ENCODE peak calls at places on chromosomes 4 and X, in seven cellular contexts. O, K, V, F, L, R and S are unnamed samples.
A peak's percentile ranks its signal among the peaks of the same experiment; 100 is the strongest.

GRCh38 chr4:19944806-19945205 is 306.9 kb upstream of the SLIT2 start:
- DNase-seq in R (no peak), K (no peak), V (no peak), F (no peak), L (no peak), O (no peak), S (no peak)

GRCh38 chr4:136306361-136306760 is 1225.9 kb downstream of the PCDH18 start:
- DNase-seq in O (no peak), F (no peak), L (no peak), K (no peak), V (no peak), R (no peak), S (no peak)

GRCh38 chr4:16278178-16278577 is 51.9 kb upstream of the TAPT1 start:
- DNase-seq in F (no peak), K (no peak), L (no peak), O (no peak), V (no peak), R (no peak), S (no peak)

GRCh38 chrX:11329016-11329415 is 35.8 kb downstream of the AMELX start:
- DNase-seq in R (peak; percentile 70), O (no peak), L (no peak), V (no peak), F (no peak), K (no peak), S (no peak)

GRCh38 chrX:75155830-75156525 is at the start of gene ABCB7:
- DNase-seq in R (peak; percentile 75), V (peak; percentile 72), O (peak; percentile 82), F (peak; percentile 75), K (peak; percentile 35), L (peak; percentile 57), S (peak; percentile 61)

GRCh38 chr4:185719493-185719843 is 92.5 kb downstream of the SORBS2 start:
- DNase-seq in V (no peak), O (no peak), R (no peak), L (no peak), K (no peak), F (no peak), S (no peak)

GRCh38 chrX:129743835-129744234 is 5.1 kb downstream of the XPNPEP2 start:
- DNase-seq in K (no peak), F (no peak), O (no peak), L (no peak), V (no peak), R (no peak), S (no peak)

GRCh38 chr4:57154191-57154590 is 44.0 kb upstream of the IGFBP7 start:
- DNase-seq in O (peak; percentile 12), R (no peak), L (no peak), K (no peak), F (peak; percentile 8), V (no peak), S (no peak)

GRCh38 chrX:29652484-29652883 is 562.9 kb upstream of the MAGEB2 start:
- DNase-seq in V (no peak), L (no peak), F (peak; percentile 72), R (peak; percentile 60), O (peak; percentile 69), K (no peak), S (no peak)

GRCh38 chr4:150078996-150079581 is 844 bp downstream of the DCLK2 start:
- DNase-seq in V (peak; percentile 51), K (no peak), F (peak; percentile 56), O (peak; percentile 29), R (peak; percentile 19), L (no peak), S (no peak)

GRCh38 chr4:8914461-8915171 is 43.0 kb upstream of the HMX1 start:
- DNase-seq in O (no peak), F (no peak), K (no peak), V (peak; percentile 24), L (peak; percentile 16), R (no peak), S (peak; percentile 44)

GRCh38 chr4:104163820-104164219 is 330.9 kb downstream of the CXXC4 start:
- DNase-seq in O (no peak), V (no peak), R (no peak), F (no peak), L (no peak), K (no peak), S (no peak)

GRCh38 chr4:158250321-158250720 is 40.0 kb downstream of the TMEM144 start:
- DNase-seq in L (no peak), O (no peak), K (no peak), F (no peak), R (no peak), V (no peak), S (no peak)

GRCh38 chrX:9339603-9340569 is 125.0 kb upstream of the TBL1X start:
- DNase-seq in L (no peak), V (peak; percentile 64), O (peak; percentile 50), R (no peak), K (no peak), F (no peak), S (no peak)

GRCh38 chr4:105112274-105112673 is 34.4 kb upstream of the TET2 start:
- DNase-seq in O (no peak), F (no peak), R (no peak), K (no peak), L (no peak), V (no peak), S (no peak)

GRCh38 chrX:46436744-46437143 is 108.5 kb downstream of the ZNF674 start:
- DNase-seq in V (no peak), F (no peak), O (no peak), K (no peak), L (no peak), R (no peak), S (no peak)

GRCh38 chr4:90318208-90318607 is 191.0 kb downstream of the CCSER1 start:
- DNase-seq in O (peak; percentile 79), R (peak; percentile 74), V (no peak), L (no peak), K (peak; percentile 85), F (peak; percentile 57), S (no peak)

GRCh38 chr4:121192500-121192899 is 28.4 kb upstream of the TNIP3 start:
- DNase-seq in L (no peak), F (peak; percentile 55), O (peak; percentile 70), V (no peak), R (peak; percentile 51), K (peak; percentile 33), S (no peak)

GRCh38 chr4:4780634-4781287 is 78.7 kb upstream of the MSX1 start:
- DNase-seq in R (peak; percentile 13), O (peak; percentile 38), F (peak; percentile 88), V (no peak), K (no peak), L (no peak), S (no peak)

GRCh38 chr4:7703669-7704068 is 236.0 kb downstream of the AFAP1 start:
- DNase-seq in V (no peak), O (no peak), F (no peak), L (no peak), R (peak; percentile 42), K (no peak), S (no peak)

GRCh38 chr4:7705602-7706001 is 234.1 kb downstream of the AFAP1 start:
- DNase-seq in L (no peak), K (no peak), R (no peak), V (no peak), F (no peak), O (no peak), S (no peak)

GRCh38 chr4:7704625-7705024 is 235.0 kb downstream of the AFAP1 start:
- DNase-seq in O (no peak), L (no peak), F (no peak), V (no peak), R (no peak), K (no peak), S (no peak)

GRCh38 chr4:7704091-7704490 is 235.6 kb downstream of the AFAP1 start:
- DNase-seq in V (no peak), R (no peak), K (no peak), O (no peak), F (no peak), L (no peak), S (no peak)

DNA sequence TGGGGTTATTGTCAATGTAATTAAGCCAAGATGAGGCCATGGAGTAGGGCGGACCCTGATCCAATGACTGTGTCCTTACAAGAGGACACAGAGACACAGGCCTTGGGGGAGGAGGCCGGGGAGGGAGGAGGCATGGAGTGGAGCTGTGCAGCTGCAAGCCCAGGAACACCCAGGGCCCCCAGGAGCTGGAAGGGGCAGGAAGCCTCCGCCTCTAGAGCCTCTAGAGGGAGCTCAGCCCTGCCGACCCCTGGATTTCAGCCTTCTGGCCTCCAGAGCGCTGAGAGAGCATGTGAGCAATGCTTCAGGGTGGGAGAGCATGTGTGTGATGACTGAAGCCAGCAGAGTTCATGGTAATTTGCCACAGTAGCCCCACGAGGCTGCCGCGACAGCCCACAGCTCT is 234.6 kb downstream of the AFAP1 start:
- DNase-seq in R (no peak), K (no peak), O (no peak), L (no peak), F (no peak), V (peak; percentile 82), S (no peak)
- TF ChIP-seq CTCF in R (no peak), K (no peak), O (no peak), L (no peak), F (no peak), V (no peak), S (no peak)

GRCh38 chr4:147597561-147597960 is 19.6 kb upstream of the TMEM184C start:
- DNase-seq in V (no peak), K (no peak), O (no peak), F (no peak), R (no peak), L (no peak), S (no peak)
- TF ChIP-seq CTCF in V (no peak), K (no peak), O (no peak), F (no peak), R (no peak), L (no peak), S (no peak)

DNA sequence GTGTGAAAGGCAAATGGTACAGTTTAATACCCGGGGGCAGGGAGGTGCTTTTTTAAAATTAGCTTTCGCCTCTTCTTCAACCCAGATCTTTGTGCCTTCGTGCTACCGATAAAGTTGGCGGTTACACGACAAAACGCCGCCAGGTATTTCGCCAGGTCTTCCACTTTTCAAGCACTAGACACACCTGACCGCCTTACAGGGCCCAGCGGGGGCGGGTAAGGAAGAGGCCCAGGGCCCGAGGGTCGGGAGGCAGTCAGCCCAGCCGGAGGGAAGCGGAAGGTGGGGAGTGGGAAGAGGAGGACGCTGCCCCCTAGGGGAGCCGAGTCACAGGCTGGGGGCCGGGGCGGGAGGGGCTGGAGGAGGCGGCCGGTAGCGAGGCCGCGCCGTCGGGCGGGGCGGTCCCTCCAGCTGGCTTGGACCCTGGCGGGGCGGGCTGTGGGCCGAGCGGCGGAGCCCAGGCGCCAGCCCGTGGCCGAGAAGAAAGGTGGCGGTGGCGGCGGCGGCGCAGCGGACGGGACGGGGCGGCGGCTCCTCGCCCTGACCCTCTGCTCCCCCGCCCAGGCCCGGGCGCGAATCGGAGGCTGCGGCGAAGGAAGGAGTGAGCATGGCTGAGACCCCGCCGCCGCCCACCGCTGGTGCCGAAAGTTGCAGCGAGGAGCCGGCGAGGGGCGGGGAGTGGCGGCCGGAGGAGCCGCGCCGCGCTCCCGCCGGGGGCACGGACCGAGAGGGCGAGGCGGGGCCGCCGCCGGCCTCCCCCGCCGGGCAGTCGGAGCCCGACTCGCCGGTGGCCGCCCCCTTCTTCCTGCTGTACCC is 16.2 kb downstream of the UTP3 start:
- DNase-seq in K (peak; percentile 42), R (peak; percentile 81), V (peak; percentile 87), F (peak; percentile 61), O (peak; percentile 71), L (peak; percentile 82), S (peak; percentile 74)
- TF ChIP-seq CTCF in K (peak; percentile 37), R (peak; percentile 52), V (peak; percentile 33), F (peak; percentile 30), O (peak; percentile 27), L (peak; percentile 38), S (peak; percentile 65)

DNA sequence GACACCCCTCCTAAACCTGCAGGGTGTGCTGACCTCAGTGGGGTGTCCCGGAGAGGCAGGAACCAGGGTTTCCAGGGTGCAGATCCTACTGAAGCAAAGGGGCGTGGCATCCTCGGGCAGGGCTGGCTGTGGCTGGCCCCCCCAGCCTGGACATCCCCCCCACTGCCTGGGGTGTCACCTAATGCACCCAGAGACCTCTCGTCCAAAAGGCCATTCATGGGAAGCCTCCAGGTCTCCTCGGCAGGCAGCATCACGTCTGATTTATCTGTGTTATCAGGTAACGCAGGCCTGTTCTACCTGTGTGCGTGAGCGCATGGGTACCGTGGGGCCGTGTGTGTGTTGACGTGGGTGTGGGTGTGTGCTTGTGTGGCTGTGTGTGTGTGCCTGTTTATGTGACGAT is 210.0 kb downstream of the SHOX start:
- DNase-seq in K (no peak), L (no peak), F (no peak), V (no peak), R (no peak), O (no peak), S (no peak)
- TF ChIP-seq CTCF in K (no peak), L (no peak), F (no peak), V (no peak), R (no peak), O (no peak), S (no peak)